ENCODE peak calls at places on chromosomes 11 and 22, in ten cellular contexts. S is gastrocnemius medialis, I is kidney, R is RWPE2, U is astrocyte of the spinal cord, N is epithelial cell of esophagus, W is body of pancreas, H is transverse colon, C is spleen, J is fibroblast of pulmonary artery. G is an unnamed sample.

GRCh38 chr11:35935390-35935789 is 8.5 kb upstream of the LDLRAD3 start:
- DNase-seq in J (no peak), R (no peak), C (no peak), W (no peak), I (no peak), S (no peak), N (no peak), U (no peak), H (no peak), G (no peak)

GRCh38 chr11:69024509-69024908 is 11.5 kb upstream of the MRGPRF start:
- DNase-seq in S (no peak), N (no peak), I (no peak), W (no peak), H (no peak), J (no peak), R (no peak), C (no peak), U (no peak), G (no peak)

GRCh38 chr11:59666969-59667368 is 1.9 kb downstream of the PATL1 start:
- DNase-seq in I (no peak), J (peak; percentile 36), R (no peak), C (no peak), W (no peak), H (no peak), U (peak; percentile 4), N (no peak), S (no peak), G (no peak)

GRCh38 chr22:45889539-45890350 is 87.2 kb downstream of the WNT7B start:
- DNase-seq in H (no peak), S (no peak), C (peak; percentile 50), J (no peak), I (peak; percentile 66), N (no peak), U (peak; percentile 24), R (peak; percentile 49), W (no peak), G (no peak)

GRCh38 chr11:120062561-120062930 is 75.4 kb downstream of the TRIM29 start:
- DNase-seq in R (no peak), J (no peak), C (no peak), H (no peak), I (no peak), S (no peak), N (no peak), U (no peak), W (no peak), G (no peak)

GRCh38 chr11:124748481-124749338 is 3.3 kb downstream of the VSIG2 start:
- DNase-seq in H (no peak), W (no peak), J (no peak), S (no peak), N (peak; percentile 52), U (peak; percentile 32), R (no peak), I (peak; percentile 80), C (peak; percentile 84), G (no peak)

GRCh38 chr11:130150790-130151189 is 8.8 kb upstream of the ST14 start:
- DNase-seq in I (no peak), W (no peak), C (no peak), U (no peak), N (no peak), S (no peak), J (no peak), R (peak; percentile 28), H (no peak), G (no peak)

GRCh38 chr11:78587446-78587845 is 12.8 kb upstream of the NARS2 start:
- DNase-seq in J (no peak), H (no peak), U (no peak), N (no peak), I (no peak), W (no peak), R (no peak), S (no peak), C (no peak), G (no peak)

GRCh38 chr11:94504689-94505293 is 7.5 kb upstream of the C11orf97 start:
- DNase-seq in U (peak; percentile 67), C (no peak), R (no peak), H (no peak), N (peak; percentile 70), W (no peak), J (peak; percentile 76), S (no peak), I (no peak), G (peak; percentile 62)

GRCh38 chr11:76347391-76347790 is 33.5 kb downstream of the THAP12 start:
- DNase-seq in C (no peak), N (no peak), U (peak; percentile 21), I (no peak), J (peak; percentile 34), W (peak; percentile 73), R (no peak), H (no peak), S (no peak), G (peak; percentile 38)
- TF ChIP-seq CTCF in C (no peak), N (no peak), U (no peak), I (no peak), J (no peak), W (peak; percentile 29), R (no peak), H (no peak), S (no peak), G (no peak)

DNA sequence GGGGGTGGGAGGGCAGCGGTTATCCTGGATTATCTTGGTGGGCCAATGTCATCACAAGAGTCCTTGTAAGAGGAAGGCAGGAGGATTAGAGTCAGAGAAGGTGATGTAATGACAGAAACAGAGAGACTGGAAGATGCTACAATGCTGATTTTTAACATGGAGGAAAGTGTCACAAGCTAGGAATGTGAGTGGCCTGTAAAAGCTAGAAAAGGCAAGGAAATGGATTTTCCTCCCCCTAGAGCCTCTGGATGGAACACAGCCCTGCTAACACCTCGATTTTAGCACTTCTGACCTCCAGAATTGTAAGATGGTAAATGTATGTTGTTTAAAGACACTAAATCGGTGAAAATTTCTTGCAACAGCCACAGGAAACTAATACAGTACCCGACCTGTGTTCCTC is 109.3 kb downstream of the MN1 start:
- DNase-seq in W (no peak), I (no peak), S (no peak), C (no peak), H (no peak), R (no peak), J (no peak), U (no peak), N (no peak), G (no peak)
- H3K4me3 ChIP-seq in W (no peak overlapping the region), I (no peak overlapping the region), S (no peak overlapping the region), C (no peak overlapping the region), H (no peak overlapping the region), R (no peak overlapping the region), J (no peak overlapping the region), U (no peak overlapping the region), N (no peak overlapping the region), G (no peak overlapping the region)

DNA sequence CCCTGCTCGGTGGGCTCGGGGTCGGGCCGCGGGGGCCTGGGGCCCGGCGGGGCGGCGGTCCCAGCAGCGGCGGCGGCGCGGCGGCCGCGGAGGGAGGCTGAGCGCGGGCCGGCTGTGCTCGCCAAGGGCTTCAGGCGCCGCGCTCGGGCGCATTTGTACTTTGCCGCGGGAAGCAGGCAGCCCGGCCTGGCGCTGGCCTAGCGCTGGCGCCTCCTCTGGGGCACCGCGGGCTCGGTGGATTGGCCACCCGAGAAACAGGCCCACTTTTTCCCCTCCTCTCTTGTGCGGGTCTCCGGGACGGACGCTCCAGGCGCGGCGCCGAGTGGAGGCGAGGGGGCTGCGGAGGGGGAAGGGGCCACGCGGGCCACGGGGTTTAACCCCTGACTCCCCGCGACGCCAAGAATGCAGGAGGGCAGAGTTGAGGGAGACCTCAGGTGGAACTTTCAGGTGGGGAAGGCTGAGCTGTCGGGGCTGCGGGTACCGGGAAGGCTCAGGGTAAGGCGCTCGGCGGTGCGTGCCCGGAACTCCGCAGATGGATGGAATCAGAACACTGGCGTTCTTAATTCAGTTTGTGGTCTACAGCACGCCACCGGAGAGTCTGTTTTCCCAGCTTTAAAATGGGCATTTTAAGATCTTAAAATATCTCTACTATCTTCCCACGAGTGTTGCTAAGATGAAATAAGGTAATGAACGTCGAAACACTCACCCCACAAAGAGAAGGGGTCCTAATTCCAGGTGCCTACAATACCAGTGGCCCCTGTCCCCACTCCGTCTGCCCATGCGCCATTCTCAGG is at the start of gene CHRDL2:
- DNase-seq in W (peak; percentile 56), J (peak; percentile 45), S (no peak), U (no peak), C (no peak), R (no peak), N (peak; percentile 35), I (no peak), H (no peak), G (no peak)
- TF ChIP-seq CTCF in W (no peak), J (no peak), S (no peak), U (no peak), C (no peak), R (no peak), N (no peak), I (no peak), H (no peak), G (no peak)

GRCh38 chr11:2139118-2139490 is at the start of gene IGF2:
- DNase-seq in J (no peak), R (no peak), H (no peak), C (no peak), W (no peak), U (no peak), N (no peak), I (peak; percentile 72), S (no peak), G (no peak)

GRCh38 chr11:2140411-2141400 is 1.5 kb upstream of the IGF2 start:
- DNase-seq in C (no peak), R (no peak), J (no peak), W (no peak), I (peak; percentile 63), S (no peak), N (no peak), U (no peak), H (no peak), G (no peak)

GRCh38 chr11:2138075-2138435 is 1.1 kb downstream of the IGF2 start:
- DNase-seq in H (no peak), I (peak; percentile 69), W (no peak), R (no peak), N (no peak), J (no peak), S (no peak), U (no peak), C (no peak), G (no peak)

GRCh38 chr11:2138436-2139117 is 612 bp downstream of the IGF2 start:
- DNase-seq in N (no peak), U (no peak), C (no peak), I (peak; percentile 74), H (no peak), J (no peak), W (no peak), R (no peak), S (no peak), G (no peak)

GRCh38 chr11:2139691-2140337 is 625 bp upstream of the IGF2 start:
- DNase-seq in J (no peak), C (no peak), S (no peak), R (no peak), H (no peak), U (no peak), N (peak; percentile 21), W (no peak), I (peak; percentile 70), G (no peak)
- H3K4me3 ChIP-seq in J (no peak overlapping the region), C (no peak overlapping the region), S (peak overlapping the region; percentile 11), R (no peak overlapping the region), H (no peak overlapping the region), U (no peak overlapping the region), N (no peak overlapping the region), W (no peak overlapping the region), I (no peak overlapping the region), G (no peak overlapping the region)

GRCh38 chr22:19723165-19723989 is at the start of gene GP1BB:
- DNase-seq in C (no peak), J (peak; percentile 20), S (no peak), H (peak; percentile 37), N (peak; percentile 15), R (no peak), W (peak; percentile 60), I (no peak), U (peak; percentile 13), G (no peak)
- TF ChIP-seq CTCF in C (no peak), J (no peak), S (no peak), H (no peak), N (no peak), R (no peak), W (peak; percentile 29), I (no peak), U (no peak), G (peak; percentile 3)